ENCODE peak calls at places on chromosomes 13 and 19, in five cellular contexts. One of them, this sample, is unnamed.

GRCh38 chr19:35150445-35150844 is 4.1 kb upstream of the FXYD5 start:
- DNase-seq in HAP-1: no peak
- DNase-seq in tibial nerve: no peak
- DNase-seq in non-pigmented ciliary epithelial cell: no peak
- DNase-seq in cardiac fibroblast: no peak
- DNase-seq in this sample: no peak

GRCh38 chr13:27367570-27367969 is 56.8 kb upstream of the GTF3A start:
- DNase-seq in HAP-1: no peak
- DNase-seq in tibial nerve: no peak
- DNase-seq in non-pigmented ciliary epithelial cell: no peak
- DNase-seq in cardiac fibroblast: no peak
- DNase-seq in this sample: no peak

GRCh38 chr19:17109962-17110598 is 34.5 kb downstream of the MYO9B start:
- DNase-seq in HAP-1: no peak
- DNase-seq in tibial nerve: peak; percentile 35
- DNase-seq in non-pigmented ciliary epithelial cell: no peak
- DNase-seq in cardiac fibroblast: no peak
- DNase-seq in this sample: no peak

GRCh38 chr19:10193666-10194499 is 870 bp downstream of the DNMT1 start:
- DNase-seq in HAP-1: no peak
- DNase-seq in tibial nerve: peak; percentile 9
- DNase-seq in non-pigmented ciliary epithelial cell: no peak
- DNase-seq in cardiac fibroblast: peak; percentile 41
- DNase-seq in this sample: no peak

GRCh38 chr19:18294467-18294864 is 13.0 kb upstream of the JUND start:
- DNase-seq in HAP-1: no peak
- DNase-seq in tibial nerve: no peak
- DNase-seq in non-pigmented ciliary epithelial cell: no peak
- DNase-seq in cardiac fibroblast: no peak
- DNase-seq in this sample: no peak

GRCh38 chr19:6271251-6271650 is 8.5 kb downstream of the MLLT1 start:
- DNase-seq in HAP-1: no peak
- DNase-seq in tibial nerve: no peak
- DNase-seq in non-pigmented ciliary epithelial cell: no peak
- DNase-seq in cardiac fibroblast: peak; percentile 67
- DNase-seq in this sample: no peak

GRCh38 chr19:41565384-41565730 is 10.6 kb upstream of the CEACAM21 start:
- DNase-seq in HAP-1: no peak
- DNase-seq in tibial nerve: no peak
- DNase-seq in non-pigmented ciliary epithelial cell: no peak
- DNase-seq in cardiac fibroblast: no peak
- DNase-seq in this sample: no peak

GRCh38 chr13:36096411-36097184 is 34.6 kb downstream of the DCLK1 start:
- DNase-seq in HAP-1: peak; percentile 75
- DNase-seq in tibial nerve: no peak
- DNase-seq in non-pigmented ciliary epithelial cell: no peak
- DNase-seq in cardiac fibroblast: peak; percentile 53
- DNase-seq in this sample: no peak

GRCh38 chr13:44417876-44418275 is 44.3 kb downstream of the SERP2 start:
- DNase-seq in HAP-1: no peak
- DNase-seq in tibial nerve: no peak
- DNase-seq in non-pigmented ciliary epithelial cell: no peak
- DNase-seq in cardiac fibroblast: no peak
- DNase-seq in this sample: no peak

GRCh38 chr13:95403349-95404140 is 102.3 kb upstream of the ABCC4 start:
- DNase-seq in HAP-1: peak; percentile 12
- DNase-seq in tibial nerve: no peak
- DNase-seq in non-pigmented ciliary epithelial cell: no peak
- DNase-seq in cardiac fibroblast: no peak
- DNase-seq in this sample: no peak

GRCh38 chr13:42474954-42475353 is 99.0 kb upstream of the TNFSF11 start:
- DNase-seq in HAP-1: no peak
- DNase-seq in tibial nerve: no peak
- DNase-seq in non-pigmented ciliary epithelial cell: peak; percentile 88
- DNase-seq in cardiac fibroblast: peak; percentile 53
- DNase-seq in this sample: peak; percentile 14

GRCh38 chr13:106083620-106084350 is 451.7 kb downstream of the EFNB2 start:
- DNase-seq in HAP-1: no peak
- DNase-seq in tibial nerve: no peak
- DNase-seq in non-pigmented ciliary epithelial cell: no peak
- DNase-seq in cardiac fibroblast: peak; percentile 59
- DNase-seq in this sample: no peak

GRCh38 chr13:31161583-31162150 is at the start of gene HSPH1:
- DNase-seq in HAP-1: peak; percentile 92
- DNase-seq in tibial nerve: peak; percentile 98
- DNase-seq in non-pigmented ciliary epithelial cell: peak; percentile 84
- DNase-seq in cardiac fibroblast: peak; percentile 98
- DNase-seq in this sample: peak; percentile 73